ENCODE peak calls at places on chromosome 2, in ten cellular contexts. D is H1, V is right atrium auricular region, G is foreskin fibroblast, L is GM06990, J is neural progenitor cell, X is A549, F is left lung, N is fibroblast of lung, W is upper lobe of right lung. E is an unnamed sample.

GRCh38 chr2:202756598-202756997 is 115.0 kb downstream of the ICA1L start:
- DNase-seq in D (no peak), V (no peak), G (no peak), L (no peak), J (no peak), X (no peak), F (no peak), N (no peak), W (no peak), E (no peak)

GRCh38 chr2:49360051-49360767 is 205.9 kb upstream of the FSHR start:
- DNase-seq in D (no peak), V (no peak), G (peak), L (no peak), J (peak), X (no peak), F (no peak), N (no peak), W (no peak), E (no peak)

GRCh38 chr2:23029111-23029510 is 355.9 kb upstream of the KLHL29 start:
- DNase-seq in D (no peak), V (no peak), G (no peak), L (no peak), J (no peak), X (no peak), F (no peak), N (no peak), W (no peak), E (no peak)

GRCh38 chr2:204576580-204576979 is 31.3 kb downstream of the PARD3B start:
- DNase-seq in D (no peak), V (no peak), G (peak), L (no peak), J (no peak), X (no peak), F (no peak), N (peak), W (no peak), E (peak)

GRCh38 chr2:69693472-69694450 is 48.2 kb upstream of the ANXA4 start:
- DNase-seq in D (no peak), V (no peak), G (no peak), L (peak), J (no peak), X (no peak), F (no peak), N (no peak), W (no peak), E (no peak)

GRCh38 chr2:26970928-26971627 is 641 bp downstream of the MAPRE3 start:
- DNase-seq in D (peak), V (no peak), G (peak), L (no peak), J (peak), X (peak), F (no peak), N (peak), W (no peak), E (no peak)

GRCh38 chr2:57776916-57777315 is 269.7 kb upstream of the VRK2 start:
- DNase-seq in D (no peak), V (no peak), G (no peak), L (no peak), J (no peak), X (no peak), F (no peak), N (no peak), W (no peak), E (no peak)

GRCh38 chr2:105886029-105886454 is 141.3 kb downstream of the NCK2 start:
- DNase-seq in D (no peak), V (peak), G (peak), L (no peak), J (no peak), X (no peak), F (no peak), N (peak), W (no peak), E (no peak)

GRCh38 chr2:210072493-210072892 is 70.1 kb downstream of the RPE start:
- DNase-seq in D (peak), V (no peak), G (no peak), L (no peak), J (peak), X (no peak), F (no peak), N (no peak), W (no peak), E (no peak)

GRCh38 chr2:125386074-125386473 is 1269.9 kb upstream of the GYPC start:
- DNase-seq in D (no peak), V (no peak), G (no peak), L (no peak), J (peak), X (no peak), F (no peak), N (no peak), W (no peak), E (no peak)

GRCh38 chr2:207933396-207934045 is 91.8 kb downstream of the PLEKHM3 start:
- DNase-seq in D (no peak), V (no peak), G (no peak), L (no peak), J (peak), X (no peak), F (no peak), N (no peak), W (no peak), E (no peak)

GRCh38 chr2:23248667-23249066 is 136.3 kb upstream of the KLHL29 start:
- DNase-seq in D (no peak), V (no peak), G (no peak), L (no peak), J (no peak), X (no peak), F (no peak), N (no peak), W (no peak), E (no peak)

GRCh38 chr2:24972315-24972958 is 682 bp upstream of the DNAJC27 start:
- DNase-seq in D (no peak), V (no peak), G (peak), L (no peak), J (peak), X (peak), F (no peak), N (peak), W (no peak), E (no peak)

GRCh38 chr2:98896944-98897343 is 39.1 kb downstream of the CRACDL start:
- DNase-seq in D (peak), V (no peak), G (no peak), L (no peak), J (no peak), X (no peak), F (no peak), N (no peak), W (no peak), E (no peak)

GRCh38 chr2:66567742-66568141 is 132.8 kb downstream of the MEIS1 start:
- DNase-seq in D (no peak), V (no peak), G (no peak), L (no peak), J (no peak), X (no peak), F (no peak), N (no peak), W (no peak), E (no peak)

GRCh38 chr2:157229572-157229971 is 27.9 kb upstream of the GALNT5 start:
- DNase-seq in D (no peak), V (no peak), G (peak), L (no peak), J (no peak), X (no peak), F (no peak), N (peak), W (no peak), E (peak)

GRCh38 chr2:204645018-204645775 is 99.9 kb downstream of the PARD3B start:
- DNase-seq in D (no peak), V (no peak), G (peak), L (no peak), J (no peak), X (peak), F (no peak), N (peak), W (no peak), E (no peak)

GRCh38 chr2:20962939-20963543 is 80.8 kb downstream of the APOB start:
- DNase-seq in D (peak), V (peak), G (peak), L (no peak), J (peak), X (peak), F (no peak), N (peak), W (peak), E (peak)

DNA sequence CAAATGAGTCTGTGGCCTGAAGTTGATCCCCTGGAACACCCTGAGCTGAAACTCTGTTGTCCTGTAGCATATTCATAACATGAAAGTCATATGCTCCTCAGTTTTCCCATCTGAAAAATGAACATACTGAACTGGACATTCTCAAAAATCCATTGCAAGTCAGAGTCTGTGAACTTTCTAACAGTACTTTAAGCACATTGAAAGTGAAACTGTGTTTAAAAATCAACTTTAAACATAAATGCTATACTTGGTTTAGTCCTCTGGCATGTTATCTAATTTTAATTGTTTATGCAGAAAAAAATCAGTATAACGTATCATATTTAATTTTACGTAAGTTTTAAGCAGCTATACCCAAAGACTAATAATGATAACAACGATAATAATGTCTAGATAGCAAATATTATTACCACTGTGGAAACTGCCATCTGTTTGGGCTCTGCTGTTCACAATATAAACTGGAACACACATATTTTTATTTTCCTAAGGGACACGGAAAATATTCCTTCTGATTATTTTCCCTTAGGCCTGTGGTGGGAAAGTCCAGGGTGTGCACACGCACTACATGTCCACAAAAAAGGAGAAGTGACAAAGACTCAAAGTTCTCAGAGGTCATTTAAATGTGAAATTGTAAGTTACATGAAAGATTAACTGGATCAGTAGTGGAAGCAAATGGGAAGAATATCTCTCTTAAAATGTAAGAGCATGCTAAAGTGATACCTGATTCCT is 56.1 kb upstream of the TTN start:
- DNase-seq in D (no peak), V (no peak), G (no peak), L (no peak), J (no peak), X (no peak), F (no peak), N (no peak), W (no peak), E (no peak)
- H3K4me3 ChIP-seq in D (no peak), V (peak), G (peak), L (no peak), J (no peak), X (no peak), F (no peak), N (peak), W (peak), E (no peak)

DNA sequence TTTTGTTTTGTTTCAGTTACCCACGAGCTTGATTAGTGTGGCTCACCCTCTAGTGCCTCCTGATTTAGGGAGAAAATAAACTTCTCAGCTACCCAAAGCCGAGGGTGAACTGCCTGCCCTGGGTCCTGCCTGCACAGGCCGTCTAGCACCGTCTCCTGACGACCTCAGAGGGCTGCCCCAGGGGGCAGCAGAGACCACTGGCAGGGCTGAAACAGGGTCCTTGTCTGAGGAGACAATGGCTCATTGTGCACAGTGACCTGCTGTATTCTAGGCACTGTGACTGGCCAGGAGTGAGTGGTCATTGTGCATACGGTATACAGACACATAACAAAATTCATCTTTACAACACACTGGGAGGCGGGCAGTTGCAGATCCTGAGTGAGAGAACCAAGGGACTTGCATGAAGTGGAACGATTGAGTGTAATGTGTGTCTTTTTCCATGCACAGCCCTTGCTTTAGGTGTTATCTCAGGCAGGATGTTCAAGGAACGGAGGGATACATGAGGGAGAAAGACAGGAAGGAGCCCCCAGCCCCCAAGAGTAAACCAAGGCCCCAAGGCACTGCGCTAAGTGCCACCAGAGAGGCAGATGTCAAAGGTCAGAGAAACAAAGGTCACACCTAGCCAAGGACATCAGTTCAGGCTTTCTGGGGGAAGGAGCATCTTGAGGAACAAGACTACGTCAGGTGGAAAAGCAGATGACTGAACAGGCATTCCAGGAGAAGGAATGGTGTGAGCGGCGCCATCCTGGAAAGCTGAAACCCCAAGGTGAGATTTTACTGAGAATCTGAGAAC is 421.3 kb downstream of the LPIN1 start:
- DNase-seq in D (peak), V (no peak), G (no peak), L (no peak), J (peak), X (no peak), F (no peak), N (no peak), W (no peak), E (no peak)
- TF ChIP-seq CTCF in D (peak), V (no peak), G (no peak), L (peak), J (peak), X (no peak), F (no peak), N (no peak), W (peak), E (no peak)

GRCh38 chr2:187546762-187547333 is 7.4 kb downstream of the TFPI start:
- DNase-seq in D (no peak), V (no peak), G (no peak), L (no peak), J (no peak), X (no peak), F (no peak), N (peak), W (no peak), E (no peak)
- H3K4me3 ChIP-seq in D (no peak), V (no peak), G (no peak), L (no peak), J (no peak), X (no peak), F (no peak), N (no peak), W (no peak), E (no peak)

GRCh38 chr2:8539743-8540551 is 141.9 kb upstream of the ID2 start:
- DNase-seq in D (no peak), V (no peak), G (no peak), L (no peak), J (peak), X (no peak), F (peak), N (no peak), W (no peak), E (no peak)
- TF ChIP-seq CTCF in D (peak), V (no peak), G (no peak), L (no peak), J (no peak), X (no peak), F (no peak), N (no peak), W (no peak), E (no peak)

GRCh38 chr2:143802242-143802641 is 673.0 kb downstream of the ARHGAP15 start:
- DNase-seq in D (no peak), V (no peak), G (no peak), L (peak), J (no peak), X (no peak), F (no peak), N (peak), W (no peak), E (no peak)
- H3K4me3 ChIP-seq in D (no peak), V (no peak), G (no peak), L (no peak), J (no peak), X (no peak), F (no peak), N (no peak), W (no peak), E (no peak)

GRCh38 chr2:233810385-233810784 is 32.3 kb downstream of the MROH2A start:
- DNase-seq in D (no peak), V (no peak), G (no peak), L (no peak), J (no peak), X (no peak), F (peak), N (no peak), W (peak), E (no peak)
- TF ChIP-seq CTCF in D (no peak), V (no peak), G (no peak), L (no peak), J (no peak), X (no peak), F (no peak), N (no peak), W (no peak), E (no peak)

GRCh38 chr2:231621051-231621879 is 28.6 kb downstream of the TEX44 start:
- DNase-seq in D (peak), V (no peak), G (no peak), L (no peak), J (peak), X (no peak), F (no peak), N (no peak), W (no peak), E (no peak)
- H3K4me3 ChIP-seq in D (no peak), V (peak), G (no peak), L (no peak), J (no peak), X (no peak), F (no peak), N (no peak), W (peak), E (no peak)

E was measured in HFF-Myc.